ENCODE peak calls at places on chromosomes 12 and 14, in ten cellular contexts. X is esophagus squamous epithelium; Z is right cardiac atrium; I is HT1080; U is effector memory CD8-positive, alpha-beta T cell; C is LNCaP clone FGC; E is hippocampal formation; A is AG10803; F is NCI-H1417 treated with DMSO at 0.1 percent for 48 hours; Q is H7. S is an unnamed sample.

GRCh38 chr12:18899162-18899561 is 161.2 kb downstream of the CAPZA3 start:
- DNase-seq in C (no peak), I (no peak), F (no peak), Z (no peak), X (no peak), A (no peak), Q (no peak), U (no peak), E (no peak), S (no peak)

GRCh38 chr14:97388408-97388807 is 591.2 kb downstream of the VRK1 start:
- DNase-seq in F (no peak), I (no peak), C (no peak), X (no peak), A (no peak), U (no peak), Z (no peak), Q (peak), E (no peak), S (no peak)

GRCh38 chr14:65565948-65566347 is 153.4 kb downstream of the FUT8 start:
- DNase-seq in E (no peak), Z (no peak), U (no peak), C (no peak), F (no peak), Q (no peak), X (no peak), A (peak), I (peak), S (no peak)

GRCh38 chr12:64610092-64610659 is at the start of gene RASSF3:
- DNase-seq in X (peak), E (peak), F (no peak), A (peak), C (no peak), Q (peak), Z (peak), U (peak), I (peak), S (peak)

GRCh38 chr12:58443981-58444371 is 476.3 kb downstream of the LRIG3 start:
- DNase-seq in Q (no peak), I (no peak), A (peak), E (no peak), Z (no peak), C (no peak), F (no peak), X (no peak), U (no peak), S (no peak)

GRCh38 chr12:122946690-122947271 is 19.5 kb downstream of the ABCB9 start:
- DNase-seq in U (peak), A (peak), F (no peak), Q (peak), Z (peak), E (peak), C (peak), I (peak), X (peak), S (no peak)

GRCh38 chr14:36655963-36656768 is 5.5 kb upstream of the PAX9 start:
- DNase-seq in C (no peak), F (no peak), U (no peak), Q (peak), Z (peak), E (no peak), A (no peak), I (no peak), X (no peak), S (no peak)

GRCh38 chr14:103522649-103523582 is at the start of gene CKB:
- DNase-seq in Q (peak), E (peak), I (no peak), U (no peak), A (peak), X (no peak), C (no peak), F (peak), Z (peak), S (peak)

GRCh38 chr14:89654998-89655397 is 238.0 kb upstream of the FOXN3 start:
- DNase-seq in U (no peak), C (peak), E (no peak), I (no peak), Z (no peak), A (no peak), X (no peak), Q (no peak), F (no peak), S (no peak)

GRCh38 chr12:124392271-124392990 is 97.5 kb downstream of the RFLNA start:
- DNase-seq in Z (peak), U (no peak), F (no peak), C (no peak), X (no peak), Q (peak), A (no peak), I (peak), E (peak), S (peak)

GRCh38 chr14:68589447-68590232 is 203.2 kb downstream of the ZFP36L1 start:
- DNase-seq in F (no peak), E (no peak), U (no peak), C (no peak), Z (peak), X (no peak), A (peak), Q (no peak), I (no peak), S (no peak)

GRCh38 chr14:38143651-38144505 is 63.8 kb upstream of the SSTR1 start:
- DNase-seq in I (peak), F (no peak), U (no peak), Z (no peak), A (peak), C (no peak), X (no peak), Q (no peak), E (no peak), S (no peak)

GRCh38 chr14:39416072-39416471 is 16.2 kb downstream of the FBXO33 start:
- DNase-seq in Q (no peak), E (no peak), U (no peak), I (no peak), C (no peak), A (no peak), X (no peak), F (no peak), Z (no peak), S (no peak)

GRCh38 chr12:27822076-27822712 is 42.2 kb upstream of the MANSC4 start:
- DNase-seq in F (no peak), U (peak), Z (no peak), Q (no peak), C (no peak), I (peak), X (no peak), A (peak), E (no peak), S (no peak)

GRCh38 chr12:52280319-52280795 is 5.9 kb downstream of the KRT86 start:
- DNase-seq in X (no peak), C (peak), E (no peak), F (no peak), U (no peak), Z (no peak), I (peak), Q (no peak), A (peak), S (no peak)

GRCh38 chr14:61469771-61470170 is 148.4 kb downstream of the PRKCH start:
- DNase-seq in I (no peak), U (no peak), C (no peak), A (no peak), X (no peak), F (no peak), Z (no peak), E (no peak), Q (no peak), S (no peak)

GRCh38 chr14:73789996-73790581 is 61.5 kb upstream of the PTGR2 start:
- DNase-seq in U (no peak), I (peak), Z (peak), E (peak), F (no peak), X (no peak), Q (no peak), A (peak), C (no peak), S (peak)

GRCh38 chr14:60482743-60483142 is 3.1 kb downstream of the C14orf39 start:
- DNase-seq in Z (no peak), C (no peak), F (no peak), I (peak), X (no peak), E (no peak), Q (no peak), A (no peak), U (no peak), S (no peak)

GRCh38 chr14:70658899-70659298 is 17.2 kb downstream of the TTC9 start:
- DNase-seq in Z (no peak), F (no peak), U (no peak), E (no peak), I (no peak), X (no peak), C (no peak), A (no peak), Q (no peak), S (no peak)

GRCh38 chr12:19739195-19739776 is 300.0 kb downstream of the AEBP2 start:
- DNase-seq in F (peak), U (peak), Q (peak), Z (no peak), A (peak), E (no peak), X (no peak), C (peak), I (peak), S (no peak)

GRCh38 chr12:92673756-92674155 is 29.0 kb upstream of the PLEKHG7 start:
- DNase-seq in A (no peak), X (no peak), C (no peak), U (no peak), E (no peak), Z (no peak), F (no peak), I (no peak), Q (no peak), S (no peak)

GRCh38 chr14:75440733-75441474 is 13.1 kb downstream of the JDP2 start:
- DNase-seq in F (no peak), Q (no peak), A (peak), C (peak), I (no peak), Z (peak), X (no peak), U (no peak), E (no peak), S (no peak)

GRCh38 chr12:53223006-53223305 is 9.1 kb downstream of the RARG start:
- DNase-seq in A (no peak), Q (no peak), E (no peak), I (no peak), F (no peak), X (no peak), Z (no peak), U (no peak), C (no peak), S (no peak)

GRCh38 chr12:86134571-86134970 is 121.6 kb downstream of the MGAT4C start:
- DNase-seq in C (no peak), Z (no peak), F (peak), U (no peak), A (no peak), Q (no peak), E (no peak), I (peak), X (no peak), S (no peak)

GRCh38 chr14:86013663-86014062 is 483.7 kb downstream of the FLRT2 start:
- DNase-seq in Q (no peak), A (no peak), U (no peak), C (no peak), F (no peak), I (peak), E (no peak), Z (no peak), X (no peak), S (no peak)

GRCh38 chr14:56491299-56492285 is 88.0 kb upstream of the TMEM260 start:
- DNase-seq in E (peak), X (no peak), I (peak), F (peak), Q (peak), U (peak), C (peak), Z (no peak), A (peak), S (no peak)

GRCh38 chr12:89469361-89469760 is 55.2 kb downstream of the GALNT4 start:
- DNase-seq in F (no peak), Q (no peak), E (no peak), C (no peak), U (peak), I (peak), X (no peak), A (peak), Z (no peak), S (no peak)

S was measured in hypothalamus.